ENCODE peak calls at places on chromosomes 12 and 14, in four cellular contexts. Y is esophagus squamous epithelium, T is hepatocyte, B is astrocyte. L is an unnamed sample.

GRCh38 chr12:55624056-55624455 is 12.6 kb upstream of the OR10P1 start:
- DNase-seq in T (no peak), B (no peak), Y (no peak), L (no peak)

GRCh38 chr12:50642035-50642451 is 121.9 kb upstream of the ATF1 start:
- DNase-seq in T (no peak), B (peak), Y (no peak), L (no peak)

GRCh38 chr14:99318959-99319295 is 46.9 kb upstream of the BCL11B start:
- DNase-seq in B (no peak), T (peak), Y (no peak), L (no peak)

GRCh38 chr14:72909163-72909562 is 15.3 kb upstream of the DPF3 start:
- DNase-seq in Y (no peak), T (no peak), B (no peak), L (no peak)

GRCh38 chr14:53855574-53855973 is 101.1 kb downstream of the BMP4 start:
- DNase-seq in Y (no peak), B (no peak), T (no peak), L (no peak)

GRCh38 chr14:90406384-90406798 is 9.6 kb downstream of the CALM1 start:
- DNase-seq in T (no peak), Y (no peak), B (no peak), L (no peak)

GRCh38 chr14:96178674-96179321 is 25.8 kb upstream of the BDKRB2 start:
- DNase-seq in T (no peak), Y (no peak), B (no peak), L (no peak)

GRCh38 chr12:21559855-21560569 is 33.9 kb downstream of the SPX start:
- DNase-seq in B (peak), Y (no peak), T (no peak), L (no peak)

GRCh38 chr14:23566782-23567185 is 807 bp downstream of the AP1G2 start:
- DNase-seq in Y (no peak), T (no peak), B (no peak), L (peak)

GRCh38 chr14:92589213-92589852 is 75.8 kb downstream of the RIN3 start:
- DNase-seq in B (no peak), T (peak), Y (no peak), L (no peak)

GRCh38 chr12:79737875-79738718 is 47.3 kb upstream of the PAWR start:
- DNase-seq in T (peak), Y (no peak), B (peak), L (no peak)

GRCh38 chr12:2287151-2287550 is 234.4 kb downstream of the CACNA1C start:
- DNase-seq in T (no peak), B (no peak), Y (no peak), L (no peak)

GRCh38 chr12:81950871-81951270 is 191.7 kb upstream of the PPFIA2 start:
- DNase-seq in B (no peak), T (no peak), Y (no peak), L (no peak)

GRCh38 chr14:78010688-78011087 is 159.5 kb upstream of the NRXN3 start:
- DNase-seq in Y (no peak), T (no peak), B (peak), L (no peak)

GRCh38 chr12:58285551-58285950 is 344.2 kb downstream of the ATP23 start:
- DNase-seq in T (no peak), Y (no peak), B (no peak), L (no peak)

GRCh38 chr14:80678436-80678835 is 263.1 kb downstream of the CEP128 start:
- DNase-seq in Y (no peak), T (no peak), B (peak), L (no peak)

GRCh38 chr14:69999246-69999645 is 120.0 kb downstream of the SMOC1 start:
- DNase-seq in Y (no peak), B (peak), T (peak), L (peak)

DNA sequence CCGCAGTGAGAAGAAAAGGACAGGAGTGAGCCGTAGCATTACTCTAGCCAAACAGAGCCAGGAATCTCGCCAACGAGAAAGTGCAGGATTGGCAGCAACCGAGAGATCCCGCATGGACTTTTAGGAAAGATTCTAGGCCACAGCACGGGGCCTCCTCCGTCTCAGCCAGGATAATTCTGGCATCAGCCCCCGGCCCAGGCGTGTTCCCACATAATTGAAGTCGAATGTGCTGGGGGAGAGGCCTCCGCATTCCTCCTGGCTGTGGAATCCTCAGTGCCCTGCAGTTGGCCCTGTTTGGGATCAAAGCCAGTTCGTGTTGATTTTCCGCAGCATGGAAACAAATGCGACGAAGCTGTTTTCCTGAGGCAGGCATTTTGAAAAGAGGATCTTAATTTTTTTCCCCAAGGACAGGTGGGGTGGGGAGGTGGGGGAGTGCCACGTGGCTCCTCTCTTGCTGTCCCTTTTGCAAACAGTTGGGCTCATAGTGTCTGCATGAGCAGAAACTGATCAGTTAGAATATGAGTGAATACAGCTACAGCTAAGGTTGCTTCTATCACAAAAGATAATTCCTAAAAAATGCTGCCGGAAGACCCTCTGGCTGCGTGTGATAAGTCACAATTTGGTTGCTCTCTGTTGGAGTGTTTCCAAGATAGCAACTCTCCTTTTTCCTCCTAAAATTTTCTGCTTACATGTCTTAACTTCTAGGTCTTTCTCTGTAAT is 37.3 kb upstream of the ATXN2 start:
- DNase-seq in Y (no peak), B (peak), T (peak), L (peak)
- H3K27ac ChIP-seq in Y (peak), B (peak), T (peak), L (peak)

DNA sequence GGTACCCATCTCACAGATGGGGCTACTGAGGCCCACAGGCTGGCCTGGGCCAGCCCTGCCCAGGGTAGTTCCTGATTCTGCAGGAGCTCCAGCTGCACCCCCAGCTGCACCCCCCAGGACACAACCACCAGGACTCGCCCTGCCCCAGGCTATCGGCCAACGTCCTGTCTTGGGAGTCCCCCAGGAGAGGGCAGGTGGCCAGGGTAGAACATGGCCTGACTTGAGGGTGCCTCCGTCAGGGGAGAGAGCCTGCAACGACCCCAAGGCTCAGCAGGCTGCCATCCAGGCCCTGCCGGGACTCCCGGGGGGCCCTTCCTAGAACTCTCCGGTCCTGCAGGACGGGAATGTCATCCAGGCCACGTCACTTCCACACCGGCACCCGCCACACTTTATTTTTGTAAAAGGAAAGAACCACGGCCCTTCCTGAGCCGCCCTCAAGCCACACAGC is 15.8 kb downstream of the JAG2 start:
- DNase-seq in T (no peak), B (no peak), Y (no peak), L (no peak)
- H3K4me3 ChIP-seq in T (no peak), B (no peak), Y (no peak), L (no peak)

DNA sequence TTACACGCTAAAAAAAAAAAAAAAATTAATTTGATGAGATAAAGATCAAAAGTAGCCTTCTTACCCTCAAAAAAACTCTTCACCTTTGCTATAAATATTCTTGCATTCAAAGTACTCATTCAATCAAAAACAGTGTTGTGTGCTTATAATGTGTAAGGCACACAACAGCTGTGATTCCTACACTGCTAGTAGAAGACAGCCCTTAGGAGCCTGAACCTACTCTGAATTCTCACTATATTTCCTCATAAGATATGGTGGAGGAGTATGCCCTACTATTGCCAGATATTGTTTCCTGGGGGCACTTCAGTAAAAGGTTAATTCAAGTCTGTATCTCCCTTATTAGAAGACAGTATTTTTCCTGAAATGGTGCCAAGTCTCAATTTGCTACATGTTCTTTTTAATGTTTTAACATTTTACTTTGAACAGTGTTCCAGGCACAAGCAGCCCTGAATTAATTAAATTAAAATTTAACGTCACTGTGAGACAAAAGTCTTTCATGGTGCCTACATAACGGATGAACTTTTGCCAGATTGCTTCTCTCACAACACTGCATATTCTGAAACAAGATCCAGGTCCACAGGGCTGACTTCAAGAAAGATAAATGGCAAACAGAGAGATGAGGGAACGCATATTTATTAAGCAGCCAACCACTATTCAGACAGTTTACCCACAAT is 19.3 kb downstream of the PPP2R5E start:
- DNase-seq in T (no peak), Y (no peak), B (no peak), L (no peak)
- H3K27ac ChIP-seq in T (no peak), Y (no peak), B (no peak), L (peak)

GRCh38 chr12:57224278-57224972 is 5.1 kb upstream of the SHMT2 start:
- DNase-seq in T (no peak), Y (no peak), B (no peak), L (no peak)
- H3K4me3 ChIP-seq in T (no peak), Y (no peak), B (no peak), L (no peak)

GRCh38 chr14:74263181-74263580 is 23.9 kb downstream of the VSX2 start:
- DNase-seq in B (no peak), Y (no peak), T (no peak), L (no peak)
- H3K27ac ChIP-seq in B (no peak), Y (no peak), T (no peak), L (no peak)

GRCh38 chr12:91311081-91311480 is 128.5 kb upstream of the DCN start:
- DNase-seq in B (no peak), T (no peak), Y (no peak), L (no peak)

GRCh38 chr12:91307957-91308705 is 125.5 kb upstream of the DCN start:
- DNase-seq in Y (no peak), T (no peak), B (no peak), L (no peak)

GRCh38 chr12:91309450-91309849 is 126.8 kb upstream of the DCN start:
- DNase-seq in B (no peak), T (no peak), Y (no peak), L (no peak)
- H3K4me3 ChIP-seq in B (no peak), T (no peak), Y (no peak), L (no peak)

GRCh38 chr12:94062194-94062593 is 86.2 kb upstream of the PLXNC1 start:
- DNase-seq in Y (no peak), T (no peak), B (no peak), L (no peak)

GRCh38 chr12:94056419-94057158 is 91.8 kb upstream of the PLXNC1 start:
- DNase-seq in T (no peak), B (no peak), Y (no peak), L (no peak)

GRCh38 chr12:94062796-94063635 is 85.4 kb upstream of the PLXNC1 start:
- DNase-seq in Y (no peak), T (no peak), B (no peak), L (no peak)

GRCh38 chr12:94057262-94058151 is 90.9 kb upstream of the PLXNC1 start:
- DNase-seq in Y (no peak), T (no peak), B (peak), L (peak)

DNA sequence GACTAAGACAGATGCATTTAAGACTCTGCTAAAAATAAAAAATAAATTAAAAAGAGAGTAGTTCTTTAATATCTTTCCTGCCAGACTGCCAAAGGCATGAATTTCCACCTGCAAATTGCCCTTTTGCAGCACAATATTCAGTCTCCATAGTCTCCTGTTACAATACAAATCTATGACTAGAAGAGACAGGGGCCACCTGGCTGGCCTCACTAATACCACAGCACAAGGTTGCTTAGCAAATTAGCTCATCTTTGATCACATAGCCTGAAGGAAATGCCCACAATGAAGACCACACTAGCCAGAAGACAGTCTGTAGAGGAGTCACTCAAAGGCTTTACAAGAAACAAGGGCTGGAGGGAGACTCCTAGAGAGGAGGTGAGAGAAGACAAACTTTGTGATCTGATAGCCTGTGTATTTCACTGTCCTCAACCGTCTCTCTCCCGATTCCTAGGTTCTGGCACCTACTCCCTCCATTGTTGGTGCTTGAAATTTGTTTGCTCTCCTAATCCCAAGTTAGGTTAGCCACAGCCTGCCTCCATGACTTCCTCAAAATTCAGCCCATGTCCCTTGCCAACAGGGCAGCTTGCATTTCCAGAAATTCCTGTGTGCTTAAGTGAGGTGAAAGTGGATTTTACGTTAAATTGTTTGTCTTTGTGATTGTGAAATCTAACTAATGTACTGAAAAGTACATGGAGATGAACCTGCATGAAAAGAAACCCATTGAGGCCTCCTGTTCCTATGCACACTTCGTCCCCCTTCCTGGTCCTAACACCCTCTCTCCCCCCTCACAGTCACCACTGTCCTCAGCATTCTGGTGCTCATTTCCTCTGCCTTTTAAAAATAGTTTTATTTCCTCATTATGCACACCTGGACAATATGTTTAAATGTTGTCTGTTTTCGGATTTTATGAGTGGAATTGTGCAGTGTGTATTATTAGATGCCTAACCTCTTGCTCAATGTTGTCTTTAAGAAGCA is 88.7 kb upstream of the PLXNC1 start:
- DNase-seq in B (no peak), T (no peak), Y (no peak), L (peak)
- H3K27ac ChIP-seq in B (no peak), T (no peak), Y (no peak), L (peak)

GRCh38 chr12:123129651-123130050 is 21.2 kb downstream of the PITPNM2 start:
- DNase-seq in B (no peak), Y (no peak), T (no peak), L (no peak)

GRCh38 chr12:123121670-123122069 is 29.2 kb downstream of the PITPNM2 start:
- DNase-seq in Y (no peak), T (no peak), B (no peak), L (no peak)

GRCh38 chr12:123122649-123123048 is 28.2 kb downstream of the PITPNM2 start:
- DNase-seq in B (no peak), T (no peak), Y (no peak), L (no peak)

GRCh38 chr12:123131291-123131831 is 19.5 kb downstream of the PITPNM2 start:
- DNase-seq in B (no peak), Y (no peak), T (no peak), L (peak)

GRCh38 chr12:123126294-123127144 is 24.4 kb downstream of the PITPNM2 start:
- DNase-seq in T (peak), B (peak), Y (no peak), L (no peak)
- H3K4me3 ChIP-seq in T (no peak), B (peak), Y (no peak), L (no peak)

GRCh38 chr12:132804426-132804861 is 24.2 kb downstream of the GOLGA3 start:
- DNase-seq in Y (no peak), B (no peak), T (peak), L (no peak)
- H3K27ac ChIP-seq in Y (no peak), B (no peak), T (no peak), L (peak)